ENCODE peak calls at places on chromosomes 3 and 15, in nine cellular contexts. One of them, this sample, is unnamed.

GRCh38 chr3:160616311-160616710 is 50.9 kb upstream of the KPNA4 start:
- DNase-seq in chondrocyte: no peak
- DNase-seq in esophagus muscularis mucosa: no peak
- DNase-seq in tibial nerve: no peak
- DNase-seq in cardiac fibroblast: no peak
- DNase-seq in omental fat pad: no peak
- DNase-seq in lung: no peak
- DNase-seq in fibroblast of mammary gland: peak
- DNase-seq in IMR-90: peak
- DNase-seq in this sample: no peak

GRCh38 chr15:83248151-83248851 is 36.2 kb downstream of the BNC1 start:
- DNase-seq in chondrocyte: no peak
- DNase-seq in lung: no peak
- DNase-seq in omental fat pad: no peak
- DNase-seq in esophagus muscularis mucosa: no peak
- DNase-seq in tibial nerve: no peak
- DNase-seq in cardiac fibroblast: peak
- DNase-seq in IMR-90: peak
- DNase-seq in fibroblast of mammary gland: peak
- DNase-seq in this sample: peak

GRCh38 chr3:40580494-40581091 is 55.8 kb downstream of the ZNF621 start:
- DNase-seq in fibroblast of mammary gland: peak
- DNase-seq in lung: peak
- DNase-seq in cardiac fibroblast: peak
- DNase-seq in IMR-90: peak
- DNase-seq in esophagus muscularis mucosa: no peak
- DNase-seq in omental fat pad: peak
- DNase-seq in tibial nerve: peak
- DNase-seq in chondrocyte: no peak
- DNase-seq in this sample: peak

GRCh38 chr15:53472883-53473282 is 286.6 kb downstream of the WDR72 start:
- DNase-seq in IMR-90: no peak
- DNase-seq in chondrocyte: no peak
- DNase-seq in fibroblast of mammary gland: no peak
- DNase-seq in esophagus muscularis mucosa: peak
- DNase-seq in cardiac fibroblast: no peak
- DNase-seq in lung: no peak
- DNase-seq in tibial nerve: no peak
- DNase-seq in omental fat pad: no peak
- DNase-seq in this sample: no peak

GRCh38 chr3:183924956-183925355 is 40.3 kb upstream of the PARL start:
- DNase-seq in omental fat pad: no peak
- DNase-seq in cardiac fibroblast: peak
- DNase-seq in chondrocyte: no peak
- DNase-seq in esophagus muscularis mucosa: no peak
- DNase-seq in lung: no peak
- DNase-seq in IMR-90: peak
- DNase-seq in fibroblast of mammary gland: peak
- DNase-seq in tibial nerve: no peak
- DNase-seq in this sample: no peak

GRCh38 chr3:12853803-12854202 is 12.4 kb upstream of the RPL32 start:
- DNase-seq in chondrocyte: no peak
- DNase-seq in fibroblast of mammary gland: no peak
- DNase-seq in tibial nerve: no peak
- DNase-seq in lung: no peak
- DNase-seq in omental fat pad: no peak
- DNase-seq in cardiac fibroblast: no peak
- DNase-seq in esophagus muscularis mucosa: no peak
- DNase-seq in IMR-90: no peak
- DNase-seq in this sample: no peak

GRCh38 chr15:68796576-68796975 is 24.1 kb downstream of the ANP32A start:
- DNase-seq in chondrocyte: no peak
- DNase-seq in IMR-90: no peak
- DNase-seq in cardiac fibroblast: no peak
- DNase-seq in omental fat pad: no peak
- DNase-seq in lung: no peak
- DNase-seq in esophagus muscularis mucosa: no peak
- DNase-seq in fibroblast of mammary gland: no peak
- DNase-seq in tibial nerve: no peak
- DNase-seq in this sample: no peak

GRCh38 chr15:74199293-74199645 is 3.3 kb downstream of the STRA6 start:
- DNase-seq in tibial nerve: no peak
- DNase-seq in fibroblast of mammary gland: no peak
- DNase-seq in esophagus muscularis mucosa: no peak
- DNase-seq in omental fat pad: no peak
- DNase-seq in IMR-90: no peak
- DNase-seq in cardiac fibroblast: no peak
- DNase-seq in chondrocyte: no peak
- DNase-seq in lung: no peak
- DNase-seq in this sample: no peak

GRCh38 chr3:20648921-20649381 is 462.9 kb upstream of the SGO1 start:
- DNase-seq in IMR-90: peak
- DNase-seq in omental fat pad: no peak
- DNase-seq in tibial nerve: no peak
- DNase-seq in cardiac fibroblast: peak
- DNase-seq in esophagus muscularis mucosa: no peak
- DNase-seq in lung: no peak
- DNase-seq in chondrocyte: no peak
- DNase-seq in fibroblast of mammary gland: peak
- DNase-seq in this sample: no peak

GRCh38 chr15:98442379-98442833 is 205.9 kb upstream of the IGF1R start:
- DNase-seq in esophagus muscularis mucosa: peak
- DNase-seq in fibroblast of mammary gland: peak
- DNase-seq in IMR-90: peak
- DNase-seq in omental fat pad: no peak
- DNase-seq in cardiac fibroblast: peak
- DNase-seq in tibial nerve: peak
- DNase-seq in chondrocyte: no peak
- DNase-seq in lung: no peak
- DNase-seq in this sample: peak

DNA sequence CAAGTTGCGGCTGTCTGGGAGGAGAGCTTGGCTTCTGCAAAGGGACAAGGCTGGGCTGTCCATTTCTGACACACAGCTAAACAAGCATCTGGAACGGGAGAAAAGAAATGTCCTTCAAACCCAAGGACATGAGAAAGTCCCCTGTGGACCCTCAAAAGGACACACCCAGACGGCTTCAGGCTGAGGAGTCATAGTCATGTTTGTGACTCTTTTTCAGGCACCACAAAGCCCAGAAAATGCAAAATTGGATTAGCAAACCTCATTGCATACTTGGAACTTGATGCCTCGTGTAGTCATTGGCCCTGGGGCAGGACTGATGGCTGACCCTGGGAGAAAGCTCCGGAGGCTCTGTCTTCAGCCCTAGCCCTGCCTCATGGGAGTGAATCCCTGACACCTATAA is 21.5 kb downstream of the FAM174B start:
- DNase-seq in esophagus muscularis mucosa: no peak
- DNase-seq in lung: no peak
- DNase-seq in tibial nerve: no peak
- DNase-seq in cardiac fibroblast: no peak
- DNase-seq in fibroblast of mammary gland: no peak
- DNase-seq in omental fat pad: no peak
- DNase-seq in IMR-90: no peak
- DNase-seq in chondrocyte: no peak
- DNase-seq in this sample: no peak
- TF ChIP-seq CTCF in esophagus muscularis mucosa: no peak
- TF ChIP-seq CTCF in lung: no peak
- TF ChIP-seq CTCF in tibial nerve: no peak
- TF ChIP-seq CTCF in cardiac fibroblast: no peak
- TF ChIP-seq CTCF in fibroblast of mammary gland: no peak
- TF ChIP-seq CTCF in omental fat pad: no peak
- TF ChIP-seq CTCF in IMR-90: no peak
- TF ChIP-seq CTCF in chondrocyte: no peak
- TF ChIP-seq CTCF in this sample: no peak

DNA sequence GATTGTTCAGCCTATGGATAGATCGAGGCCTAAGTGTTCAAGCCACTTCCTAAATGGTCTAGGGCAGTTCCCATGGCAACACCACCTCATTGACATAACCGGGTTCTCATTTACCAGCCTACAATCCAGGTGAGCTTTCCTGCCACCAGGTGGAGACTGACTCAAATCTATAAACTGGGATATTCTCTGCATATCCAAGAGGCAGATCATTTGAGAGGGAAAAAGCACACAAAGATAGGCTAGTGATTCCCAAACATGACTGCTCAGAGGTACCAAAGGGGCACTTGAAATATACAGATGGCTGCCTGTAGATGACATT is 141.3 kb upstream of the PROK2 start:
- DNase-seq in omental fat pad: no peak
- DNase-seq in lung: peak
- DNase-seq in fibroblast of mammary gland: peak
- DNase-seq in esophagus muscularis mucosa: no peak
- DNase-seq in tibial nerve: no peak
- DNase-seq in cardiac fibroblast: peak
- DNase-seq in chondrocyte: no peak
- DNase-seq in IMR-90: peak
- DNase-seq in this sample: peak
- TF ChIP-seq CTCF in omental fat pad: no peak
- TF ChIP-seq CTCF in lung: no peak
- TF ChIP-seq CTCF in fibroblast of mammary gland: peak
- TF ChIP-seq CTCF in esophagus muscularis mucosa: no peak
- TF ChIP-seq CTCF in tibial nerve: no peak
- TF ChIP-seq CTCF in cardiac fibroblast: no peak
- TF ChIP-seq CTCF in chondrocyte: peak
- TF ChIP-seq CTCF in IMR-90: peak
- TF ChIP-seq CTCF in this sample: peak

GRCh38 chr3:69900331-69900730 is 99.2 kb upstream of the SAMMSON start:
- DNase-seq in lung: no peak
- DNase-seq in fibroblast of mammary gland: no peak
- DNase-seq in esophagus muscularis mucosa: no peak
- DNase-seq in IMR-90: no peak
- DNase-seq in cardiac fibroblast: no peak
- DNase-seq in tibial nerve: no peak
- DNase-seq in chondrocyte: no peak
- DNase-seq in omental fat pad: no peak
- DNase-seq in this sample: no peak
- TF ChIP-seq CTCF in lung: no peak
- TF ChIP-seq CTCF in fibroblast of mammary gland: no peak
- TF ChIP-seq CTCF in esophagus muscularis mucosa: no peak
- TF ChIP-seq CTCF in IMR-90: no peak
- TF ChIP-seq CTCF in cardiac fibroblast: no peak
- TF ChIP-seq CTCF in tibial nerve: no peak
- TF ChIP-seq CTCF in chondrocyte: no peak
- TF ChIP-seq CTCF in omental fat pad: no peak
- TF ChIP-seq CTCF in this sample: no peak

GRCh38 chr3:43879166-43879565 is 188.4 kb downstream of the ABHD5 start:
- DNase-seq in lung: no peak
- DNase-seq in cardiac fibroblast: peak
- DNase-seq in chondrocyte: no peak
- DNase-seq in IMR-90: no peak
- DNase-seq in esophagus muscularis mucosa: no peak
- DNase-seq in tibial nerve: no peak
- DNase-seq in fibroblast of mammary gland: peak
- DNase-seq in omental fat pad: no peak
- DNase-seq in this sample: peak
- TF ChIP-seq CTCF in lung: no peak
- TF ChIP-seq CTCF in cardiac fibroblast: peak
- TF ChIP-seq CTCF in chondrocyte: peak
- TF ChIP-seq CTCF in IMR-90: peak
- TF ChIP-seq CTCF in esophagus muscularis mucosa: peak
- TF ChIP-seq CTCF in tibial nerve: no peak
- TF ChIP-seq CTCF in fibroblast of mammary gland: peak
- TF ChIP-seq CTCF in omental fat pad: no peak
- TF ChIP-seq CTCF in this sample: peak

GRCh38 chr15:80864666-80865065 is 85.5 kb downstream of the CEMIP start:
- DNase-seq in lung: no peak
- DNase-seq in IMR-90: no peak
- DNase-seq in esophagus muscularis mucosa: no peak
- DNase-seq in chondrocyte: no peak
- DNase-seq in fibroblast of mammary gland: no peak
- DNase-seq in omental fat pad: no peak
- DNase-seq in tibial nerve: no peak
- DNase-seq in cardiac fibroblast: no peak
- DNase-seq in this sample: no peak
- TF ChIP-seq CTCF in lung: no peak
- TF ChIP-seq CTCF in IMR-90: no peak
- TF ChIP-seq CTCF in esophagus muscularis mucosa: no peak
- TF ChIP-seq CTCF in chondrocyte: no peak
- TF ChIP-seq CTCF in fibroblast of mammary gland: no peak
- TF ChIP-seq CTCF in omental fat pad: no peak
- TF ChIP-seq CTCF in tibial nerve: no peak
- TF ChIP-seq CTCF in cardiac fibroblast: no peak
- TF ChIP-seq CTCF in this sample: no peak

DNA sequence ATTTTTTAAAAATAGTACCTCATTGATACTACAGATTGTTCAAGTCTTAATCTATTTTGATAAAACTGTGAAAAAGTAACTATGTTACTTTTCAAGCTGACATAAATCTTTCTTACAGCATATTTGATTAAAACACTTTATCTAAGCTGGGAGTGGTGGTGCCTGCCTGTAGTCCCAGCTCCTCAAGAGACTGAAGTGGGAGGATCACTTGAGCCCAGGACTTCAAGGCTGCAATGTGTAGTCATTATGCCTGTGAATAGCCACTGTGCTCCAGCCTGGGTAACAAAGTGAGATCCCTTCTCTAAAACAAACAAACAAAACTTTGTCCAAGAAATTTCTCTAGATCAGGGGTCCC is 59.6 kb upstream of the NEDD4 start:
- DNase-seq in omental fat pad: no peak
- DNase-seq in cardiac fibroblast: no peak
- DNase-seq in chondrocyte: no peak
- DNase-seq in esophagus muscularis mucosa: no peak
- DNase-seq in tibial nerve: no peak
- DNase-seq in lung: no peak
- DNase-seq in IMR-90: no peak
- DNase-seq in fibroblast of mammary gland: no peak
- DNase-seq in this sample: no peak
- TF ChIP-seq CTCF in omental fat pad: no peak
- TF ChIP-seq CTCF in cardiac fibroblast: no peak
- TF ChIP-seq CTCF in chondrocyte: peak
- TF ChIP-seq CTCF in esophagus muscularis mucosa: no peak
- TF ChIP-seq CTCF in tibial nerve: no peak
- TF ChIP-seq CTCF in lung: no peak
- TF ChIP-seq CTCF in IMR-90: no peak
- TF ChIP-seq CTCF in fibroblast of mammary gland: no peak
- TF ChIP-seq CTCF in this sample: no peak

DNA sequence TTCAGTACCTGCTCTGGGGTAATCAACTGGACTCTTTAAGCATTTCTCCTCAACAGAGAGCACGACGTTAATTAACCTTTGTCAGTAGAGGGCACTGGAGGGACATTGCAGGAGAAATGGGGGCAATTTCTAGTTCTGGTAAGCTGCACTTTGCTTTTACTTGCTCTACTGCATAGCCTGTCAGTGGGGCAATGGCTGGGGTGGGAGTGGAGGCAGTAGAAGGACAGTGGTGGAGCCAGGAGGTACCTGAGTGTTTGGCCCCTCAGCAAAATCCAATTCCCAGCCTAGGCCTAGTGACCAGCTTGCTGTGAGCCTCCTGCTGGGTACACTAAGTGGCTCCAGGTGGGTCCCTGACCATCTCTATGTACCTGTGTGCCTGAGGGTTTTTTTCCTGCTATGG is 18.3 kb upstream of the MED12L start:
- DNase-seq in fibroblast of mammary gland: peak
- DNase-seq in esophagus muscularis mucosa: no peak
- DNase-seq in omental fat pad: no peak
- DNase-seq in cardiac fibroblast: peak
- DNase-seq in tibial nerve: no peak
- DNase-seq in IMR-90: no peak
- DNase-seq in lung: no peak
- DNase-seq in chondrocyte: no peak
- DNase-seq in this sample: no peak
- TF ChIP-seq CTCF in fibroblast of mammary gland: peak
- TF ChIP-seq CTCF in esophagus muscularis mucosa: no peak
- TF ChIP-seq CTCF in omental fat pad: no peak
- TF ChIP-seq CTCF in cardiac fibroblast: peak
- TF ChIP-seq CTCF in tibial nerve: no peak
- TF ChIP-seq CTCF in IMR-90: peak
- TF ChIP-seq CTCF in lung: no peak
- TF ChIP-seq CTCF in chondrocyte: no peak
- TF ChIP-seq CTCF in this sample: peak